ENCODE peak calls at places on chromosomes 1 and 21, in five cellular contexts. One of them, this sample, is unnamed. For H3K4me1, the result is how much of the 10 kb centered on the place peaks cover.

GRCh38 chr21:46461909-46462308 is 3.2 kb downstream of the DIP2A start:
- DNase-seq in colonic mucosa: no peak
- DNase-seq in transverse colon: no peak
- DNase-seq in lower lobe of right lung: no peak
- DNase-seq in OCI-LY7: no peak
- DNase-seq in this sample: no peak

GRCh38 chr1:2802421-2802961 is 998 bp upstream of the TTC34 start:
- DNase-seq in colonic mucosa: no peak
- DNase-seq in transverse colon: no peak
- DNase-seq in lower lobe of right lung: peak
- DNase-seq in OCI-LY7: no peak
- DNase-seq in this sample: peak

GRCh38 chr1:204600203-204600602 is 84.0 kb downstream of the MDM4 start:
- DNase-seq in colonic mucosa: no peak
- DNase-seq in transverse colon: no peak
- DNase-seq in lower lobe of right lung: no peak
- DNase-seq in OCI-LY7: no peak
- DNase-seq in this sample: no peak

GRCh38 chr1:174692313-174692712 is 244.5 kb downstream of the GPR52 start:
- DNase-seq in colonic mucosa: no peak
- DNase-seq in transverse colon: no peak
- DNase-seq in lower lobe of right lung: no peak
- DNase-seq in OCI-LY7: no peak
- DNase-seq in this sample: no peak

GRCh38 chr1:30842698-30843354 is 65.7 kb downstream of the SDC3 start:
- DNase-seq in colonic mucosa: no peak
- DNase-seq in transverse colon: no peak
- DNase-seq in lower lobe of right lung: no peak
- DNase-seq in OCI-LY7: no peak
- DNase-seq in this sample: peak

GRCh38 chr1:230310381-230311163 is 115.6 kb downstream of the PGBD5 start:
- DNase-seq in colonic mucosa: peak
- DNase-seq in transverse colon: peak
- DNase-seq in lower lobe of right lung: peak
- DNase-seq in OCI-LY7: peak
- DNase-seq in this sample: peak

GRCh38 chr1:46193984-46194570 is 4.2 kb downstream of the POMGNT1 start:
- DNase-seq in colonic mucosa: no peak
- DNase-seq in transverse colon: no peak
- DNase-seq in lower lobe of right lung: no peak
- DNase-seq in OCI-LY7: no peak
- DNase-seq in this sample: no peak

GRCh38 chr1:228695015-228695955 is 40.0 kb upstream of the RHOU start:
- DNase-seq in colonic mucosa: no peak
- DNase-seq in transverse colon: no peak
- DNase-seq in lower lobe of right lung: no peak
- DNase-seq in OCI-LY7: no peak
- DNase-seq in this sample: no peak

GRCh38 chr1:82836246-82836645 is 1035.5 kb downstream of the ADGRL2 start:
- DNase-seq in colonic mucosa: no peak
- DNase-seq in transverse colon: no peak
- DNase-seq in lower lobe of right lung: no peak
- DNase-seq in OCI-LY7: no peak
- DNase-seq in this sample: no peak

GRCh38 chr1:225917536-225917935 is 6.5 kb downstream of the PYCR2 start:
- DNase-seq in colonic mucosa: no peak
- DNase-seq in transverse colon: no peak
- DNase-seq in lower lobe of right lung: no peak
- DNase-seq in OCI-LY7: no peak
- DNase-seq in this sample: no peak

GRCh38 chr1:21338568-21339401 is 48.5 kb upstream of the ECE1 start:
- DNase-seq in colonic mucosa: peak
- DNase-seq in transverse colon: peak
- DNase-seq in lower lobe of right lung: peak
- DNase-seq in OCI-LY7: no peak
- DNase-seq in this sample: no peak
- H3K4me1 ChIP-seq in colonic mucosa: half or more
- H3K4me1 ChIP-seq in transverse colon: half or more
- H3K4me1 ChIP-seq in lower lobe of right lung: half or more
- H3K4me1 ChIP-seq in OCI-LY7: half or more
- H3K4me1 ChIP-seq in this sample: half or more

GRCh38 chr1:242468749-242469148 is 55.7 kb downstream of the PLD5 start:
- DNase-seq in colonic mucosa: peak
- DNase-seq in transverse colon: peak
- DNase-seq in lower lobe of right lung: no peak
- DNase-seq in OCI-LY7: no peak
- DNase-seq in this sample: no peak

GRCh38 chr1:242470774-242471173 is 53.7 kb downstream of the PLD5 start:
- DNase-seq in colonic mucosa: no peak
- DNase-seq in transverse colon: no peak
- DNase-seq in lower lobe of right lung: no peak
- DNase-seq in OCI-LY7: no peak
- DNase-seq in this sample: no peak

GRCh38 chr1:242462867-242463266 is 61.6 kb downstream of the PLD5 start:
- DNase-seq in colonic mucosa: no peak
- DNase-seq in transverse colon: no peak
- DNase-seq in lower lobe of right lung: no peak
- DNase-seq in OCI-LY7: no peak
- DNase-seq in this sample: no peak

DNA sequence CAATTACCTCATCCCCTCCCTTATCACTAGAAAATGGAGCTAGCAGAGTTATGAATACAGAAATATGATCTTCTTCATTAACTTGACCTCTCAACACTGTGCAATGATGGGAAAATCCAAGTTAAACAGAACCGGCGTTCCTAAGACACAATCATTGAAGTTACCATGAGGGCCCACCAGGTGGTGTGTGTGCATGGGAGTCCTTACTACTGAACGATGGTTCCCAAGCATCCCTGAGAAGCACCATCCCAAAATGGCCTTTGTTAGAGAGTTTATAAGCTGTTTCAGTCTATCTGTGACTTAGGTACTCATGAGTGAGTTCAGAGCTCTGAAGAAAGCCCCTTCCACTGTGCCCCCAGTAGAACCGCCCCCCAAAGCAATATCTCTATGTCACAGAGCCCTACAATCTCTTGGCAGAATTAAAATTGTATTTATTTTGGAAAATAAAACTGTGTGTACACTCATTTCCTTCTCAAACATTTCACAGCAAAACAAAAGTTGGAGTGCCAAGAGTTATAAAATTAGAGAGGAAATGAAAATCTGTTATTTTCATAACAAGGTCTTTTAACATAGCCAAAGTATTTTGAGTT is 56.8 kb downstream of the PLD5 start:
- DNase-seq in colonic mucosa: peak
- DNase-seq in transverse colon: peak
- DNase-seq in lower lobe of right lung: no peak
- DNase-seq in OCI-LY7: peak
- DNase-seq in this sample: no peak
- TF ChIP-seq CTCF in colonic mucosa: peak
- TF ChIP-seq CTCF in transverse colon: peak
- TF ChIP-seq CTCF in lower lobe of right lung: peak
- TF ChIP-seq CTCF in OCI-LY7: peak
- TF ChIP-seq CTCF in this sample: peak

GRCh38 chr1:153678519-153679336 is at the start of gene NPR1:
- DNase-seq in colonic mucosa: peak
- DNase-seq in transverse colon: peak
- DNase-seq in lower lobe of right lung: peak
- DNase-seq in OCI-LY7: no peak
- DNase-seq in this sample: peak

GRCh38 chr1:153679337-153680119 is 1.0 kb downstream of the NPR1 start:
- DNase-seq in colonic mucosa: no peak
- DNase-seq in transverse colon: no peak
- DNase-seq in lower lobe of right lung: peak
- DNase-seq in OCI-LY7: no peak
- DNase-seq in this sample: peak

GRCh38 chr1:153677718-153678518 is 570 bp upstream of the NPR1 start:
- DNase-seq in colonic mucosa: peak
- DNase-seq in transverse colon: peak
- DNase-seq in lower lobe of right lung: peak
- DNase-seq in OCI-LY7: peak
- DNase-seq in this sample: peak

GRCh38 chr1:153682730-153683129 is 4.2 kb downstream of the NPR1 start:
- DNase-seq in colonic mucosa: no peak
- DNase-seq in transverse colon: no peak
- DNase-seq in lower lobe of right lung: peak
- DNase-seq in OCI-LY7: no peak
- DNase-seq in this sample: peak

DNA sequence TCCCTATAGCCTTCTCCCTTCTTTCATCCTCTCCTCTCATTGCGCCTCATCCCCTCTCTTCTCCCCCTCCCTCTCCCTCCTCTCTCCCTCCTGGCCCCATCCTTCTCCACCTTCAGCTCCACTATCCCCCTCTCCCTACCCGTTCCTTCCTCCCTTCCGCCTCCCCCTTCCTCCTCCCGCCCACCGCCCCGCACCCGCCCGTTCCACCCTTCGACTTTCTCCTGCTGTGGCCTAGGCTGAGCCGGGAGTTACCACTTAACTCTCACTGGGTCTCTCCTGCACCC is 1.6 kb downstream of the NPR1 start:
- DNase-seq in colonic mucosa: no peak
- DNase-seq in transverse colon: no peak
- DNase-seq in lower lobe of right lung: peak
- DNase-seq in OCI-LY7: no peak
- DNase-seq in this sample: peak
- H3K4me3 ChIP-seq in colonic mucosa: no peak
- H3K4me3 ChIP-seq in transverse colon: no peak
- H3K4me3 ChIP-seq in lower lobe of right lung: peak
- H3K4me3 ChIP-seq in OCI-LY7: no peak
- H3K4me3 ChIP-seq in this sample: peak

DNA sequence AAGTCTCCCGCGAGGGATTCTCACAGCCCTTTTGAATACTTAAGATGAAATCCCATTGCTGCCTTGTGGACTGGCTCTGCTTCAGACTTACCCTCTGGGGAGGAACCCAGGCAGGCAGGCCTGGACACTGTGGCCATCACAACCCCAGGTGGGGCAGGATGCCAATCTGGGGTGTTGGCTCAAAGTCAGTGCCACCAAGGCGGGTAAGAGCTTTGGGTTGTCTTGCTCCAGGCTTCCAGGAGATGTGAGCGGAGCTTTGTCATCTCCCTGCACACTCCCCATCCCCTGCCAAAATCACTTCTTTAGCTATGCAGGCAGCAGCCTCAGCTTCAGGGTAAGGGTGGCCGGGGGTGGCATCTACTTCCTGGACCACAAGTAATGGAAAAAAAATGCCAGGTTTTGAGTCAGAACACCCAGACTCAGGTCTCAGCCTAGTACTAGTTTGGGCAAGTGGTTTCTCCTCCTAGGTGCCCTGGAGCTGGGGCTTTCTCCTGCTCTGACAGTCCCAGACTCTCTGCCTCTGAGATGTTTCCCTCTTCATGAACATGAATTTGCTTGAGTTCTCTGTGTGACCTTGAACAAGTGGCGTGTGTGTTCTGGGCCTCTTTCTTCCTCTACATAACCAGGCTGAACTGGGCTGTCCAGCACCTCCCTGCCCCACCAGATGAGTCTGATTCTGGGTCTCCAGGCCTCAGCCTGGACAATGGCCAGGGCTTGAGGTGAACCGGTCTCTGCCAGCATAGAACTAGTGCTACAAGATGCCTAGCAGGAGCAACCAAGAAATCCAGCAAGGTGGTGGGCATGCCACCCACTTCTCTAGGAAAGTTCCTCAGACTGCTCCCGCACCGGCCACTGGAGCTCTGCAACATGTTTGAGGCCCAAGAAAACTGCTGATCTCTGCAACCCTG is 65.4 kb downstream of the VWA5B1 start:
- DNase-seq in colonic mucosa: no peak
- DNase-seq in transverse colon: peak
- DNase-seq in lower lobe of right lung: no peak
- DNase-seq in OCI-LY7: no peak
- DNase-seq in this sample: peak
- H3K4me1 ChIP-seq in colonic mucosa: under half
- H3K4me1 ChIP-seq in transverse colon: under half
- H3K4me1 ChIP-seq in lower lobe of right lung: under half
- H3K4me1 ChIP-seq in OCI-LY7: under half
- H3K4me1 ChIP-seq in this sample: under half

This sample was measured in kidney.